ENCODE peak calls at places on chromosomes 7 and 10, in nine cellular contexts. X is SK-N-SH, R is transverse colon, D is breast epithelium, E is HCT116, A is suprapubic skin, G is sigmoid colon, H is stomach, T is spleen. L is an unnamed sample.

GRCh38 chr7:68892211-68892610 is 706.1 kb upstream of the AUTS2 start:
- DNase-seq in A (no peak), R (no peak), X (no peak), H (no peak), D (no peak), G (no peak), E (no peak), T (no peak), L (no peak)

GRCh38 chr7:28708033-28708451 is 250.1 kb downstream of the TRIL start:
- DNase-seq in A (no peak), H (no peak), E (no peak), G (peak; percentile 73), D (no peak), X (no peak), R (no peak), T (no peak), L (no peak)

GRCh38 chr7:157528785-157529341 is 192.1 kb downstream of the DNAJB6 start:
- DNase-seq in X (no peak), R (no peak), H (peak; percentile 15), E (no peak), G (no peak), D (peak; percentile 11), T (peak; percentile 63), A (no peak), L (no peak)

GRCh38 chr7:27912751-27913150 is 172.8 kb downstream of the TAX1BP1 start:
- DNase-seq in X (no peak), G (no peak), D (no peak), E (no peak), T (no peak), A (no peak), R (no peak), H (no peak), L (no peak)

GRCh38 chr7:81769891-81770818 is at the start of gene HGF:
- DNase-seq in H (peak; percentile 37), X (peak; percentile 36), G (peak; percentile 83), A (peak; percentile 67), T (peak; percentile 78), D (peak; percentile 34), E (no peak), R (peak; percentile 18), L (peak; percentile 14)

GRCh38 chr10:52786098-52786497 is 13.5 kb upstream of the MBL2 start:
- DNase-seq in H (no peak), X (no peak), A (no peak), E (no peak), T (no peak), G (no peak), D (no peak), R (no peak), L (no peak)

GRCh38 chr10:3782456-3783312 is 2.3 kb downstream of the KLF6 start:
- DNase-seq in T (peak; percentile 89), H (peak; percentile 53), X (peak; percentile 48), D (peak; percentile 86), E (no peak), R (peak; percentile 64), A (peak; percentile 86), G (peak; percentile 91), L (peak; percentile 76)

GRCh38 chr7:27917774-27918314 is 177.9 kb downstream of the TAX1BP1 start:
- DNase-seq in A (no peak), T (no peak), D (no peak), G (no peak), E (no peak), H (no peak), X (no peak), R (no peak), L (no peak)

GRCh38 chr7:128221929-128222403 is 19.1 kb upstream of the LEP start:
- DNase-seq in D (no peak), E (peak; percentile 47), X (peak; percentile 69), G (no peak), T (no peak), R (no peak), H (no peak), A (no peak), L (peak; percentile 39)

GRCh38 chr7:121337398-121337797 is 8.6 kb downstream of the WNT16 start:
- DNase-seq in T (no peak), A (no peak), R (no peak), X (peak; percentile 50), E (no peak), G (no peak), D (no peak), H (no peak), L (no peak)

GRCh38 chr10:10782603-10783002 is 235.1 kb upstream of the CELF2 start:
- DNase-seq in A (no peak), R (no peak), E (no peak), X (no peak), T (no peak), G (no peak), D (no peak), H (no peak), L (no peak)

GRCh38 chr10:77592946-77593636 is 44.5 kb downstream of the KCNMA1 start:
- DNase-seq in X (no peak), A (no peak), G (peak; percentile 70), D (no peak), H (peak; percentile 44), E (peak; percentile 63), T (peak; percentile 31), R (peak; percentile 30), L (peak; percentile 32)

GRCh38 chr10:132506711-132507466 is 30.7 kb upstream of the INPP5A start:
- DNase-seq in H (peak; percentile 13), X (no peak), E (no peak), A (peak; percentile 58), R (no peak), T (peak; percentile 56), G (peak; percentile 78), D (no peak), L (peak; percentile 18)

DNA sequence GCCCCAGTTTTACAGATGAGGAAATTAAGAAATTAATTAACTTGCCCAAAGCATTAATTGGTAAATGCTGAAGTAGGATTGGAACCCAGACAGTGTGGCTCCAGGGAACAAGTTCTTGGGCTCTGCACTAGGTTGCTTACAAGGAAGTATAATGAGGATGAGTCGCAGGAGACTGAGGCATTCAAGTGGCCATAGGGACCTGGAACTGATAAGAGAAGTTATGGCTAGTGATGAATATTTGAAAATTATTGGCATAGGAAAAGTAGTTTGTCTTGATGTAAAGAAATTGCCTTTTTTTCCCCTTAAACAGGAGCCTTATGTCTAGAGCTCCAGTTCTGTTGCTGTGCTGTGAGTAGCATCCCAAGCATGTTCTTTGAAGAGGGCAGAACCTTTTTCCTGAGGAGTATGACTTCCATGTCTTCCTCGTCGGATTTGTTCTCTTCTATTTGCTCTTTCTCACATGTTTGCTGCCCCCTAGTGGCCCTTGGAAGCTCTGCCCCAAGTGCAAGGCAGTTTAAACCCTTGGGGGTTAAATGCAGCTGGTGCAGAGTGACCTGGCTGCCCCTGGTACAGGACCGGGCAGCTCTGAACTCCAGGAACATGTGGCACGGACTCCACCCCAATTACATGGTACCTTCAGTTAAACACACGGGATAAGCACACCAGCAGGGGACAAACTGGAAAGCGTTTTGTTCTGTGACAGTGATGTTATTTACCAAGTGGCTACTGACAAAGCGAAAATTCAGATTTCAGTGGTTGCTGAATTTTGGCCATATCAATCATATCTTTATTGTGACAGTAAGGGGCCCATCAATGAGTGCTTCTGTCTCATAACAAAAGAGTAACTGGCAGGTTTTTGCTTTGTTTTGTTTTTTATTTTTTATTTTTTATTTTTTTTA is 148.8 kb downstream of the HECW1 start:
- DNase-seq in R (peak; percentile 71), D (peak; percentile 26), G (peak; percentile 81), H (peak; percentile 78), T (peak; percentile 83), X (peak; percentile 81), E (peak; percentile 79), A (peak; percentile 69), L (peak; percentile 60)
- TF ChIP-seq POLR2AphosphoS5 in R (no peak), D (no peak), G (no peak), H (peak; percentile 6), T (no peak), X (no peak), E (no peak), A (no peak), L (no peak)

GRCh38 chr7:36449685-36450084 is 60.0 kb downstream of the ANLN start:
- DNase-seq in T (no peak), E (no peak), G (no peak), H (no peak), R (no peak), X (no peak), D (no peak), A (no peak), L (no peak)

DNA sequence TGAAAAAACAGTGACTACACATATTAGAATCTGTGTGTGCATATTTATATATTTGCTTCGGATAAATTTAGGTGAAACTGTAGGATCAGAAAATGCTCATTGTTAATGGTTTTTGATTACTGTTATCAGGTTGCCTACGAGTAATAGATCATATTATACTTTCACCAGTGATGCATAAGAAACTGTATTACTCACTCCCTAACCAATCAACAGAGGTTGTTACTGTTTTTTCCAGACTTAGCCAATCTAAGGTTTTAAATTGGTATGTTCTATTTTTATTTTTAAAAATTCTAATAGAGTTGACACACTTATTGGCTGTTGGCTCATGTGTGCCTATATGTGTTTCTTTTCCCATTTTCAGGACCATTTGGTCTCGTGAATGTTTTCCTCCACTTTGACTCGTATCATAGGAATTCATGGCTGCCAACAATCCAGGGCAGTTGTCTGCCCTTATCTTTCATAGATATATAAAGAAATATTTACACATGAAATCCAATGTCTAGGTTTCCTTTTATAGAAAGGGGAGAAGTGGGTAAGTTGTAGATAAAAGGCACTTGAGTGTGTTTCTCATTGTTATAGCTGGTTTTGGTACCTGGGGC is 59.2 kb downstream of the ANLN start:
- DNase-seq in R (no peak), E (no peak), H (no peak), X (no peak), D (no peak), G (no peak), T (no peak), A (no peak), L (no peak)
- H3K27ac ChIP-seq in R (no peak overlapping the region), E (no peak overlapping the region), H (no peak overlapping the region), X (peak overlapping the region; percentile 13), D (no peak overlapping the region), G (no peak overlapping the region), T (no peak overlapping the region), A (no peak overlapping the region), L (no peak overlapping the region)

GRCh38 chr7:108589874-108590273 is 20.2 kb downstream of the DNAJB9 start:
- DNase-seq in X (no peak), H (no peak), E (no peak), G (no peak), T (no peak), A (no peak), D (no peak), R (no peak), L (no peak)
- TF ChIP-seq POLR2AphosphoS5 in X (no peak), H (no peak), E (no peak), G (no peak), T (no peak), A (no peak), D (no peak), R (no peak), L (no peak)

DNA sequence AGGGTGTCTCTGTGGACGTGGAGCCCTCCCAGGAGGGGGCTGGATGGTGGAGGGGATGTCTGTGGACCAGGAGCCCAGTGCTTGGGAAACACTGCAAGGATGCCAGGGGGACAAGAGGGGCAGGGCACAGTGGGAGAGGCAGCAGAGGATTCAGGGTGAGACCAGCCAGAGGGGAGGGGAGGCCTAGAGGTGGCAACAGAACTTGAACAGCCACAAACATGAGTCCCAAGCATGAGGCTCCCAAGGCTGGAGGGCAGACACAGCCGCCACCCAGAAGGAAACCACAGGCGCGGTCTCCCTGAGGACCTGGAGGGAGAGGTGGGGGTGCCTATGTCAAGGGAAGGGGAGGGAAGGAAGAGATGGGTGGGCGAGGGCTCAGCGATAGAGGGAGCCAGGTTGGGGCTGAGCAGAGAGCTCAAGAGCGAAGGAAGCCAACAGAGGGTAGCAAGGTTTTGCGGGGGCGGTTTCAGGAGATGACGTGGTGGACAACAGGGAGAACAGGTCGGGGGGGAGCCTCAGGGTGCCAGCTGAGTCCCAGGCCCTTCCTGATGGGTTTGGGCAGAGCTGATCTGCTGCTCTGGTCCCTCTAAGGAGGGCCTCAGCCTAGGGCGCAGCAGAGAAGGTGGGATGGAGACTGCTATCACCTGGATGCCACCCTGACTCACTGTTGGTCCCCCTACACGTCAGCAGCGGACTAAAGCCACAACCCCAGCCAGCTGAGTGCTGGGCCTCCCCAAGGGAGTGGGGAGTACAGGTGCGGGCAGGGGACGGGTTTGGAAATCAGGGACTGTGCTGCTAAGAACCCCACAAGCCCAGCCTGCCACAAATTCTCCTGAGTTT is 6.7 kb upstream of the PILRA start:
- DNase-seq in E (no peak), H (no peak), G (no peak), A (no peak), R (peak; percentile 41), D (no peak), X (no peak), T (peak; percentile 85), L (no peak)
- H3K27ac ChIP-seq in E (no peak overlapping the region), H (peak overlapping the region; percentile 81), G (no peak overlapping the region), A (no peak overlapping the region), R (peak overlapping the region; percentile 26), D (peak overlapping the region; percentile 7), X (no peak overlapping the region), T (peak overlapping the region; percentile 91), L (peak overlapping the region; percentile 38)

L was measured in upper lobe of left lung.